ENCODE peak calls at places on chromosomes 6 and 20, in ten cellular contexts. O is NCI-H510A treated with DMSO at 0.1 percent for 48 hours; H is HS-5; D is NCI-H1105 treated with DMSO at 0.1 percent for 48 hours; N is hippocampal formation; Y is progenitor cell of endocrine pancreas; A is HuH-7; M is stimulated activated CD4-positive, alpha-beta T cell treated with anti-CD3 and anti-CD28 coated beads, Interleukin-1b, Interleukin-23, amount 100 ng/mL, for 24 hours; S is aorta; T is HEK293T. J is an unnamed sample.

GRCh38 chr6:25670793-25671513 is 18.9 kb downstream of the SCGN start:
- DNase-seq in M (no peak), A (no peak), D (no peak), H (no peak), S (no peak), T (no peak), O (peak; percentile 34), Y (no peak), N (no peak), J (no peak)

GRCh38 chr6:126682440-126682839 is 342.5 kb downstream of the CENPW start:
- DNase-seq in N (no peak), H (no peak), T (no peak), D (no peak), O (no peak), A (no peak), S (no peak), Y (no peak), M (no peak), J (no peak)

GRCh38 chr20:51404297-51405060 is 138.0 kb downstream of the NFATC2 start:
- DNase-seq in H (no peak), M (peak; percentile 79), Y (no peak), D (no peak), O (no peak), A (no peak), T (no peak), N (no peak), S (peak; percentile 60), J (peak; percentile 84)

GRCh38 chr6:132003516-132004178 is 52.5 kb upstream of the CCN2 start:
- DNase-seq in N (no peak), D (no peak), T (no peak), Y (no peak), H (no peak), A (no peak), O (no peak), M (no peak), S (no peak), J (no peak)

GRCh38 chr6:33728438-33728837 is 16.9 kb upstream of the UQCC2 start:
- DNase-seq in T (no peak), A (no peak), D (no peak), H (no peak), M (no peak), O (no peak), S (no peak), Y (no peak), N (no peak), J (no peak)

GRCh38 chr6:13929196-13929595 is 4.4 kb downstream of the RNF182 start:
- DNase-seq in H (no peak), Y (no peak), A (no peak), D (no peak), T (no peak), N (no peak), M (no peak), S (no peak), O (no peak), J (no peak)

GRCh38 chr20:10171864-10172751 is 46.5 kb upstream of the SNAP25 start:
- DNase-seq in M (peak; percentile 17), H (no peak), A (peak; percentile 52), N (peak; percentile 12), D (peak; percentile 70), S (peak; percentile 70), O (peak; percentile 85), Y (peak; percentile 24), T (peak; percentile 10), J (no peak)

GRCh38 chr6:87436435-87436834 is 28.7 kb downstream of the CFAP206 start:
- DNase-seq in M (peak; percentile 7), A (peak; percentile 72), N (no peak), D (no peak), T (peak; percentile 66), S (no peak), H (no peak), O (no peak), Y (peak; percentile 64), J (peak; percentile 39)

GRCh38 chr6:143962644-143962929 is 45.5 kb downstream of the PLAGL1 start:
- DNase-seq in H (no peak), N (no peak), T (no peak), D (no peak), M (no peak), S (no peak), Y (no peak), A (no peak), O (no peak), J (no peak)

GRCh38 chr6:44800171-44800671 is 412.7 kb downstream of the CDC5L start:
- DNase-seq in O (no peak), N (no peak), A (no peak), D (peak; percentile 58), S (no peak), M (no peak), Y (no peak), H (no peak), T (peak; percentile 55), J (no peak)

GRCh38 chr6:11296449-11297375 is 64.2 kb upstream of the NEDD9 start:
- DNase-seq in T (no peak), S (no peak), O (no peak), Y (no peak), N (no peak), A (no peak), H (no peak), D (no peak), M (no peak), J (no peak)

GRCh38 chr20:48671141-48671540 is 156.7 kb downstream of the PREX1 start:
- DNase-seq in H (no peak), M (no peak), T (no peak), D (no peak), O (no peak), Y (no peak), S (no peak), N (no peak), A (no peak), J (no peak)

GRCh38 chr6:56079761-56080540 is 167.4 kb downstream of the COL21A1 start:
- DNase-seq in A (no peak), T (no peak), S (no peak), O (no peak), H (no peak), D (no peak), Y (no peak), M (no peak), N (no peak), J (no peak)

GRCh38 chr20:44069203-44069931 is 117.6 kb downstream of the JPH2 start:
- DNase-seq in S (no peak), Y (no peak), D (no peak), N (no peak), M (peak; percentile 33), T (no peak), H (no peak), A (no peak), O (no peak), J (peak; percentile 61)

GRCh38 chr6:122845916-122846632 is 57.0 kb downstream of the SMPDL3A start:
- DNase-seq in Y (no peak), S (no peak), A (no peak), N (no peak), H (peak; percentile 61), O (no peak), T (no peak), M (no peak), D (no peak), J (no peak)

GRCh38 chr6:23334360-23334759 is 765.0 kb downstream of the HDGFL1 start:
- DNase-seq in M (no peak), Y (no peak), O (no peak), H (no peak), N (no peak), S (no peak), D (no peak), T (no peak), A (no peak), J (no peak)

GRCh38 chr6:30044630-30045029 is 16.4 kb upstream of the POLR1H start:
- DNase-seq in A (no peak), S (no peak), T (no peak), O (no peak), N (no peak), Y (no peak), D (no peak), M (no peak), H (peak; percentile 53), J (no peak)

GRCh38 chr6:72425003-72425681 is 196.7 kb upstream of the KCNQ5 start:
- DNase-seq in T (no peak), N (no peak), Y (no peak), D (no peak), O (no peak), A (no peak), H (peak; percentile 91), S (no peak), M (no peak), J (no peak)

GRCh38 chr6:144710207-144710606 is 425.1 kb downstream of the UTRN start:
- DNase-seq in S (no peak), Y (no peak), H (peak; percentile 81), M (no peak), T (no peak), A (no peak), D (no peak), N (no peak), O (no peak), J (no peak)

GRCh38 chr6:142844065-142844755 is 100.8 kb downstream of the HIVEP2 start:
- DNase-seq in T (no peak), S (no peak), H (no peak), D (no peak), O (no peak), N (no peak), Y (no peak), M (no peak), A (no peak), J (no peak)